ENCODE peak calls at places on chromosome 19, in eight cellular contexts. L is DMS153; Z is occipital lobe; K is HEK293T; O is kidney epithelial cell; X is stimulated activated CD4-positive, alpha-beta T cell treated with anti-CD3 and anti-CD28 coated beads, Interleukin-4, amount 100 ng/mL, for 4 hours; T is right atrium auricular region; C is caudate nucleus. G is an unnamed sample.

GRCh38 chr19:16249826-16250434 is 52.2 kb downstream of the AP1M1 start:
- DNase-seq in O (no peak), Z (no peak), K (no peak), C (no peak), T (no peak), L (no peak), X (no peak), G (no peak)

GRCh38 chr19:29378543-29379105 is 147.2 kb upstream of the VSTM2B start:
- DNase-seq in Z (no peak), T (peak; percentile 23), O (no peak), L (no peak), X (no peak), K (no peak), C (no peak), G (no peak)

GRCh38 chr19:4390862-4391693 is 9.3 kb downstream of the SH3GL1 start:
- DNase-seq in O (no peak), L (no peak), K (no peak), Z (no peak), C (no peak), X (no peak), T (no peak), G (no peak)

GRCh38 chr19:4976412-4977298 is 7.7 kb downstream of the KDM4B start:
- DNase-seq in Z (no peak), T (peak; percentile 96), K (peak; percentile 66), C (peak; percentile 24), O (peak; percentile 64), L (peak; percentile 27), X (no peak), G (peak; percentile 94)

GRCh38 chr19:6066661-6067646 is 43.3 kb downstream of the RFX2 start:
- DNase-seq in C (peak; percentile 81), O (peak; percentile 96), L (peak; percentile 99), K (peak; percentile 73), X (no peak), T (peak; percentile 99), Z (peak; percentile 46), G (peak; percentile 60)

GRCh38 chr19:52778811-52779210 is 7.8 kb downstream of the ZNF600 start:
- DNase-seq in L (no peak), Z (no peak), C (no peak), K (no peak), T (no peak), X (peak; percentile 37), O (no peak), G (no peak)

GRCh38 chr19:4557186-4557970 is 2.1 kb downstream of the SEMA6B start:
- DNase-seq in X (no peak), K (peak; percentile 55), O (no peak), Z (no peak), C (no peak), L (no peak), T (no peak), G (no peak)

GRCh38 chr19:18090545-18091216 is 3.9 kb upstream of the IL12RB1 start:
- DNase-seq in Z (no peak), X (no peak), O (no peak), C (no peak), L (no peak), T (no peak), K (no peak), G (no peak)

GRCh38 chr19:38728752-38729541 is 15.3 kb downstream of the CAPN12 start:
- DNase-seq in T (no peak), X (no peak), Z (no peak), O (no peak), L (no peak), K (no peak), C (no peak), G (no peak)

GRCh38 chr19:45716314-45717130 is 14.2 kb downstream of the FBXO46 start:
- DNase-seq in L (no peak), C (peak; percentile 13), O (no peak), Z (no peak), T (no peak), K (no peak), X (peak; percentile 4), G (peak; percentile 31)

GRCh38 chr19:49339364-49340068 is 4.3 kb downstream of the CD37 start:
- DNase-seq in L (peak; percentile 96), T (peak; percentile 93), X (no peak), O (peak; percentile 71), Z (peak; percentile 67), K (no peak), C (peak; percentile 79), G (peak; percentile 78)

GRCh38 chr19:8615813-8616596 is 5.5 kb upstream of the ADAMTS10 start:
- DNase-seq in O (no peak), X (peak; percentile 38), T (peak; percentile 79), K (peak; percentile 70), Z (no peak), C (no peak), L (no peak), G (no peak)

GRCh38 chr19:50569023-50569697 is 925 bp upstream of the LRRC4B start:
- DNase-seq in X (no peak), Z (no peak), C (no peak), T (no peak), K (no peak), O (no peak), L (no peak), G (no peak)

GRCh38 chr19:13881231-13881691 is 4.3 kb downstream of the NANOS3 start:
- DNase-seq in T (no peak), O (no peak), Z (no peak), C (no peak), L (no peak), X (peak; percentile 28), K (no peak), G (no peak)

GRCh38 chr19:43809762-43810696 is 7.8 kb upstream of the LYPD5 start:
- DNase-seq in T (no peak), L (peak; percentile 26), C (no peak), X (no peak), O (no peak), K (peak; percentile 28), Z (no peak), G (no peak)

GRCh38 chr19:13781547-13781946 is 7.3 kb downstream of the C19orf53 start:
- DNase-seq in K (peak; percentile 55), O (no peak), L (peak; percentile 47), C (peak; percentile 2), Z (no peak), X (no peak), T (peak; percentile 93), G (no peak)

GRCh38 chr19:6275170-6275744 is 4.5 kb downstream of the MLLT1 start:
- DNase-seq in X (no peak), L (no peak), O (no peak), K (no peak), T (no peak), Z (no peak), C (no peak), G (no peak)

GRCh38 chr19:40241809-40242384 is 15.4 kb upstream of the CCNP start:
- DNase-seq in K (no peak), Z (peak; percentile 74), T (peak; percentile 87), C (peak; percentile 71), X (no peak), L (no peak), O (no peak), G (no peak)

GRCh38 chr19:29216021-29216420 is 3.1 kb upstream of the UQCRFS1 start:
- DNase-seq in K (no peak), Z (no peak), X (no peak), C (no peak), T (no peak), L (no peak), O (no peak), G (no peak)

GRCh38 chr19:51123381-51124186 is 1.1 kb upstream of the SIGLEC9 start:
- DNase-seq in L (no peak), X (peak; percentile 45), Z (no peak), T (peak; percentile 74), C (no peak), K (no peak), O (no peak), G (peak; percentile 36)

GRCh38 chr19:16325671-16326400 is 1.2 kb downstream of the KLF2 start:
- DNase-seq in T (no peak), Z (no peak), C (peak; percentile 14), X (peak; percentile 38), L (no peak), K (no peak), O (no peak), G (no peak)

GRCh38 chr19:34224996-34225658 is 29.2 kb upstream of the GARRE1 start:
- DNase-seq in Z (no peak), T (no peak), O (no peak), L (no peak), K (no peak), X (no peak), C (no peak), G (no peak)

GRCh38 chr19:49851456-49852259 is 699 bp downstream of the PTOV1 start:
- DNase-seq in X (peak; percentile 29), Z (no peak), T (no peak), L (no peak), O (no peak), K (peak; percentile 41), C (peak; percentile 53), G (no peak)

GRCh38 chr19:58318297-58318696 is 8.5 kb upstream of the ZSCAN22 start:
- DNase-seq in O (no peak), Z (no peak), X (no peak), K (no peak), C (no peak), T (no peak), L (no peak), G (no peak)

GRCh38 chr19:46466536-46467199 is 4.7 kb downstream of the PNMA8A start:
- DNase-seq in L (no peak), T (no peak), X (no peak), O (no peak), Z (no peak), K (no peak), C (no peak), G (no peak)

GRCh38 chr19:2164020-2164988 is 571 bp downstream of the DOT1L start:
- DNase-seq in Z (no peak), X (peak; percentile 30), O (no peak), T (no peak), K (no peak), L (no peak), C (no peak), G (no peak)

GRCh38 chr19:45245334-45245787 is at the start of gene EXOC3L2:
- DNase-seq in C (no peak), T (no peak), X (no peak), Z (no peak), K (no peak), L (no peak), O (no peak), G (no peak)

GRCh38 chr19:13029893-13030292 is 34.6 kb downstream of the NFIX start:
- DNase-seq in X (no peak), Z (no peak), C (peak; percentile 59), T (no peak), K (no peak), O (no peak), L (no peak), G (peak; percentile 74)